ENCODE peak calls at places on chromosomes 3 and 15, in nine cellular contexts. A is heart left ventricle; R is IMR-90; N is BJ; I is GM06990; U is SK-N-SH; W is aorta; M is fibroblast of lung; O is naive thymus-derived CD4-positive, alpha-beta T cell. Z is an unnamed sample. For H3K27me3, the result is how much of the 10 kb centered on the place peaks cover.

GRCh38 chr3:35335703-35336102 is 303.6 kb upstream of the ARPP21 start:
- DNase-seq in A (no peak), R (no peak), N (no peak), I (no peak), U (no peak), W (no peak), M (no peak), O (no peak), Z (no peak)

GRCh38 chr15:57861805-57862586 is 155.5 kb downstream of the POLR2M start:
- DNase-seq in A (no peak), R (peak), N (peak), I (no peak), U (no peak), W (no peak), M (peak), O (no peak), Z (no peak)

GRCh38 chr3:10189557-10190374 is 25.0 kb downstream of the IRAK2 start:
- DNase-seq in A (peak), R (peak), N (no peak), I (no peak), U (peak), W (peak), M (peak), O (no peak), Z (peak)

GRCh38 chr3:179156775-179157174 is 8.6 kb downstream of the PIK3CA start:
- DNase-seq in A (no peak), R (no peak), N (no peak), I (no peak), U (no peak), W (no peak), M (no peak), O (no peak), Z (no peak)

GRCh38 chr3:12155833-12156232 is 2.9 kb downstream of the TIMP4 start:
- DNase-seq in A (no peak), R (peak), N (no peak), I (no peak), U (no peak), W (no peak), M (peak), O (no peak), Z (no peak)

GRCh38 chr3:71879089-71879488 is 94.1 kb upstream of the PROK2 start:
- DNase-seq in A (no peak), R (no peak), N (no peak), I (no peak), U (no peak), W (no peak), M (no peak), O (no peak), Z (no peak)

GRCh38 chr3:176274161-176274560 is 923.1 kb downstream of the TBL1XR1 start:
- DNase-seq in A (no peak), R (no peak), N (no peak), I (no peak), U (no peak), W (no peak), M (no peak), O (no peak), Z (no peak)

GRCh38 chr15:64837502-64837901 is 4.2 kb upstream of the PLEKHO2 start:
- DNase-seq in A (no peak), R (no peak), N (no peak), I (no peak), U (no peak), W (no peak), M (no peak), O (no peak), Z (peak)

GRCh38 chr15:85880501-85881190 is 85.9 kb upstream of the KLHL25 start:
- DNase-seq in A (no peak), R (no peak), N (no peak), I (no peak), U (no peak), W (no peak), M (no peak), O (no peak), Z (no peak)

GRCh38 chr15:38758001-38758400 is 193.4 kb upstream of the RASGRP1 start:
- DNase-seq in A (no peak), R (peak), N (peak), I (no peak), U (peak), W (no peak), M (peak), O (no peak), Z (no peak)
- H3K27me3 ChIP-seq in A (under half), R (under half), N (under half), I (under half), U (under half), W (under half), M (under half), O (under half), Z (under half)

DNA sequence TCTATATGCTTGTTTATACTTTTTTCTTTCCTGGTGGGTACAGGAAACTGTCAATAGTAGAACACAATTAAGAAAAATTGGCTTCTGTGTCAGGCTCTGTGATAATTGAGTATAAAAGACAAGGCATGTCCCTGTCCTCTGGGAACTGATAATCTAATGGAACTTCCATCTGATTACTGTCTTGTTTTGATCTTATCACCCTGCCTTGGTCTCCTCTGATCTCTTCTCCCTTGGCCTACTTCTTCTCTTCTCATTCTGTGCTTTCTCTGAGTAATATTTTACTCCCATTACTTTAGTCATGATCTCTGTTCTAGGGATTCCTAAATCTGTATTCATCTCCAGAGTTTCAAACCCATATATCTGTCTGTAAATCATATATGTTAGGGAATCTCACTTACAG is 14.6 kb downstream of the UBE2Q2 start:
- DNase-seq in A (no peak), R (no peak), N (no peak), I (no peak), U (no peak), W (no peak), M (no peak), O (no peak), Z (no peak)
- H3K4me3 ChIP-seq in A (no peak), R (no peak), N (no peak), I (no peak), U (no peak), W (no peak), M (no peak), O (no peak), Z (no peak)

GRCh38 chr15:52257734-52258062 is 37.9 kb downstream of the MYO5C start:
- DNase-seq in A (no peak), R (peak), N (no peak), I (no peak), U (no peak), W (no peak), M (no peak), O (no peak), Z (no peak)
- H3K27me3 ChIP-seq in A (under half), R (under half), N (under half), I (under half), U (under half), W (under half), M (under half), O (under half), Z (under half)

GRCh38 chr3:187773963-187774789 is 28.9 kb upstream of the BCL6 start:
- DNase-seq in A (no peak), R (no peak), N (no peak), I (peak), U (no peak), W (no peak), M (no peak), O (no peak), Z (no peak)
- H3K4me3 ChIP-seq in A (no peak), R (no peak), N (no peak), I (peak), U (no peak), W (no peak), M (no peak), O (no peak), Z (no peak)

GRCh38 chr3:72887723-72888545 is at the start of gene GXYLT2:
- DNase-seq in A (peak), R (peak), N (no peak), I (peak), U (peak), W (peak), M (peak), O (peak), Z (no peak)
- H3K27me3 ChIP-seq in A (under half), R (under half), N (under half), I (under half), U (under half), W (under half), M (under half), O (under half), Z (under half)

GRCh38 chr3:174439621-174440349 is 419.3 kb upstream of the NAALADL2 start:
- DNase-seq in A (peak), R (peak), N (peak), I (no peak), U (no peak), W (no peak), M (peak), O (no peak), Z (no peak)
- H3K4me3 ChIP-seq in A (peak), R (peak), N (peak), I (no peak), U (peak), W (peak), M (peak), O (peak), Z (peak)

DNA sequence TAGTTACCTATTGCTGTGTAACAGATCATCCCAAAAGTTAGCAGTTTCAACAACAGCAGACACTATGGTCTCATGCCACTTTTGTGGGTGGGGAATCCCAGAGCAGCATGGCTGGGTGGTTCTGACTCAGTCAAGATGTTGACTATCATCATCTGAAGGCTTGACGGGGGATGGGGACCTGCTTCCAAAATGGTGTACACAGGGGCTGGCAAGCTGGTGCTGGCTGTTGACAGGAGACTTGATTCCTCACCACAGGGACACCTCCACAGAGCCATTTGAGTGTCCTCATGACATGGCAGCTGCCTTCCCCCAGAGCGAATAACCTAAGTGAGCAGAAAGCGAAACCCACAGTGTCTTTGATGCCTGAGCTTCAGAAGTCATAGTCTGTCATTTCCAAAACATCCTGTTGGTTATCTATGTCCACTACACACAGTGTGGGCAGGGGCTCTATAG is 19.1 kb downstream of the DNAJB8 start:
- DNase-seq in A (no peak), R (no peak), N (no peak), I (peak), U (no peak), W (no peak), M (no peak), O (peak), Z (no peak)
- H3K27me3 ChIP-seq in A (under half), R (under half), N (under half), I (under half), U (under half), W (under half), M (under half), O (under half), Z (under half)

DNA sequence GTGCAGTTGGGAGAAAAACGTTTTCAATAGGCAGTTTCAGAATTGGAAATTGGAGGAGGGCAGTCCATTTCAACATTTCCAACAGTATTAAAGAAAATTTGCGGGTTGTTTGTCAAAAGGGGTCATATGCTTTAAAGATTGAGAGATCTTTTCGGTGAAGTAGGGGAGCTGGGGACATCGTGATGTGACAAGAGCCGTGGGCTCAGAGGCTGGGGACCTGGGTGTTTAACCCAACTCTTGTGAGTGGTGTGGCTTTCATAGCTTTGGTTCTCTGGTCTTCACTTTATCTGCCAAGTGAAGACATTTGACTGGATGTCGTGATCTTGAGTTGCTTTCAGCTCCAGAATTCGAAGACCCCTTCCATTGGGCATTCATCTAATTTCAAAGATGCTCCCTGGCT is 133.2 kb downstream of the PGPEP1L start:
- DNase-seq in A (no peak), R (no peak), N (no peak), I (no peak), U (no peak), W (no peak), M (no peak), O (no peak), Z (no peak)
- H3K4me3 ChIP-seq in A (no peak), R (no peak), N (no peak), I (no peak), U (no peak), W (no peak), M (no peak), O (no peak), Z (no peak)

GRCh38 chr15:66252411-66253295 is 897 bp downstream of the MEGF11 start:
- DNase-seq in A (peak), R (no peak), N (no peak), I (peak), U (peak), W (peak), M (peak), O (peak), Z (peak)
- H3K27me3 ChIP-seq in A (under half), R (half or more), N (half or more), I (under half), U (half or more), W (under half), M (half or more), O (under half), Z (under half)